ENCODE peak calls at places on chromosomes 6 and 20, in six cellular contexts. One of them, this sample, is unnamed.
A peak's percentile ranks its signal among the peaks of the same experiment; 100 is the strongest.

GRCh38 chr6:89079611-89080213 is 839 bp upstream of the PNRC1 start:
- DNase-seq in neural progenitor cell: peak; percentile 56
- DNase-seq in CD8-positive, alpha-beta memory T cell: peak; percentile 80
- DNase-seq in hepatocyte: peak; percentile 69
- DNase-seq in adrenal gland: peak; percentile 86
- DNase-seq in right cardiac atrium: peak; percentile 74
- DNase-seq in this sample: no peak

GRCh38 chr20:4366076-4366475 is 350.7 kb upstream of the RNF24 start:
- DNase-seq in right cardiac atrium: no peak
- DNase-seq in adrenal gland: no peak
- DNase-seq in CD8-positive, alpha-beta memory T cell: no peak
- DNase-seq in neural progenitor cell: no peak
- DNase-seq in hepatocyte: no peak
- DNase-seq in this sample: no peak

GRCh38 chr6:42320762-42321161 is 103.1 kb upstream of the MRPS10 start:
- DNase-seq in hepatocyte: no peak
- DNase-seq in adrenal gland: no peak
- DNase-seq in CD8-positive, alpha-beta memory T cell: no peak
- DNase-seq in neural progenitor cell: no peak
- DNase-seq in right cardiac atrium: no peak
- DNase-seq in this sample: no peak

GRCh38 chr20:39903806-39904205 is 785.2 kb downstream of the MAFB start:
- DNase-seq in CD8-positive, alpha-beta memory T cell: no peak
- DNase-seq in adrenal gland: no peak
- DNase-seq in right cardiac atrium: no peak
- DNase-seq in neural progenitor cell: no peak
- DNase-seq in hepatocyte: no peak
- DNase-seq in this sample: no peak

GRCh38 chr6:82251942-82252341 is 4.4 kb upstream of the IBTK start:
- DNase-seq in CD8-positive, alpha-beta memory T cell: peak; percentile 4
- DNase-seq in neural progenitor cell: peak; percentile 70
- DNase-seq in adrenal gland: no peak
- DNase-seq in right cardiac atrium: no peak
- DNase-seq in hepatocyte: peak; percentile 66
- DNase-seq in this sample: no peak

GRCh38 chr6:38570750-38571149 is 69.0 kb downstream of the BTBD9 start:
- DNase-seq in neural progenitor cell: no peak
- DNase-seq in adrenal gland: no peak
- DNase-seq in right cardiac atrium: no peak
- DNase-seq in CD8-positive, alpha-beta memory T cell: no peak
- DNase-seq in hepatocyte: peak; percentile 16
- DNase-seq in this sample: no peak

GRCh38 chr20:35604444-35604750 is 11.2 kb upstream of the SPAG4 start:
- DNase-seq in right cardiac atrium: no peak
- DNase-seq in neural progenitor cell: peak; percentile 61
- DNase-seq in adrenal gland: no peak
- DNase-seq in CD8-positive, alpha-beta memory T cell: no peak
- DNase-seq in hepatocyte: no peak
- DNase-seq in this sample: peak; percentile 43

GRCh38 chr6:24702720-24703282 is 16.2 kb downstream of the C6orf62 start:
- DNase-seq in adrenal gland: no peak
- DNase-seq in neural progenitor cell: no peak
- DNase-seq in right cardiac atrium: no peak
- DNase-seq in hepatocyte: no peak
- DNase-seq in CD8-positive, alpha-beta memory T cell: no peak
- DNase-seq in this sample: no peak

GRCh38 chr6:154488802-154489437 is 21.6 kb downstream of the CNKSR3 start:
- DNase-seq in hepatocyte: no peak
- DNase-seq in right cardiac atrium: no peak
- DNase-seq in neural progenitor cell: no peak
- DNase-seq in CD8-positive, alpha-beta memory T cell: no peak
- DNase-seq in adrenal gland: no peak
- DNase-seq in this sample: peak; percentile 62

GRCh38 chr6:16757332-16757731 is 3.9 kb downstream of the ATXN1 start:
- DNase-seq in adrenal gland: no peak
- DNase-seq in right cardiac atrium: no peak
- DNase-seq in hepatocyte: no peak
- DNase-seq in neural progenitor cell: no peak
- DNase-seq in CD8-positive, alpha-beta memory T cell: no peak
- DNase-seq in this sample: no peak

GRCh38 chr20:60581606-60582005 is 623.4 kb downstream of the CDH26 start:
- DNase-seq in hepatocyte: no peak
- DNase-seq in neural progenitor cell: no peak
- DNase-seq in adrenal gland: no peak
- DNase-seq in right cardiac atrium: no peak
- DNase-seq in CD8-positive, alpha-beta memory T cell: no peak
- DNase-seq in this sample: no peak

GRCh38 chr20:60586417-60587105 is 628.3 kb downstream of the CDH26 start:
- DNase-seq in hepatocyte: no peak
- DNase-seq in CD8-positive, alpha-beta memory T cell: no peak
- DNase-seq in adrenal gland: no peak
- DNase-seq in neural progenitor cell: no peak
- DNase-seq in right cardiac atrium: peak; percentile 87
- DNase-seq in this sample: no peak

GRCh38 chr20:60579941-60580515 is 621.8 kb downstream of the CDH26 start:
- DNase-seq in neural progenitor cell: no peak
- DNase-seq in CD8-positive, alpha-beta memory T cell: no peak
- DNase-seq in adrenal gland: no peak
- DNase-seq in hepatocyte: no peak
- DNase-seq in right cardiac atrium: no peak
- DNase-seq in this sample: no peak

GRCh38 chr20:60584221-60584620 is 626.0 kb downstream of the CDH26 start:
- DNase-seq in hepatocyte: no peak
- DNase-seq in neural progenitor cell: no peak
- DNase-seq in right cardiac atrium: no peak
- DNase-seq in adrenal gland: no peak
- DNase-seq in CD8-positive, alpha-beta memory T cell: no peak
- DNase-seq in this sample: no peak

DNA sequence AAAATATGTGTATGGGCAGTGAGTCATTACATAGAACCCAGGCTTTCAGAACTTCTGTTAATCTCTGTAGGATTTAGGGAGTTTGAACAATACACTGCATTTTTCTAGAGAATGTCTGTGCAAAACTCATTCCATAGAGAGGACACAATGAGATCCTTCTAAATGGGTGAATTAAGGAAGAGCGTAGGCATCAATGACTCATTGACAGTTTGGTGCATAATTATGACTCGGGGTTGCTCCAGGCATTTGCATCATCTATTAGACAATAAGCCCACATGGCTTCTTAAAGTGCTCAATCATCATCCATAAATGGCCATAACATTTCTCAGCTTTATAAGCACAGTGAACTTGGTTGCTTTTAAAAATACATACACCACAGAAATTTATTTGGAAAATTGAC is 625.5 kb downstream of the CDH26 start:
- DNase-seq in right cardiac atrium: no peak
- DNase-seq in CD8-positive, alpha-beta memory T cell: no peak
- DNase-seq in neural progenitor cell: no peak
- DNase-seq in adrenal gland: no peak
- DNase-seq in hepatocyte: no peak
- DNase-seq in this sample: no peak
- H3K27ac ChIP-seq in right cardiac atrium: no peak overlapping the region
- H3K27ac ChIP-seq in CD8-positive, alpha-beta memory T cell: no peak overlapping the region
- H3K27ac ChIP-seq in neural progenitor cell: no peak overlapping the region
- H3K27ac ChIP-seq in adrenal gland: no peak overlapping the region
- H3K27ac ChIP-seq in hepatocyte: no peak overlapping the region
- H3K27ac ChIP-seq in this sample: no peak overlapping the region

GRCh38 chr6:168221497-168222079 is 98.0 kb downstream of the DACT2 start:
- DNase-seq in hepatocyte: no peak
- DNase-seq in CD8-positive, alpha-beta memory T cell: no peak
- DNase-seq in adrenal gland: no peak
- DNase-seq in neural progenitor cell: no peak
- DNase-seq in right cardiac atrium: no peak
- DNase-seq in this sample: peak; percentile 88

GRCh38 chr6:168223755-168224154 is 95.8 kb downstream of the DACT2 start:
- DNase-seq in neural progenitor cell: no peak
- DNase-seq in right cardiac atrium: no peak
- DNase-seq in adrenal gland: no peak
- DNase-seq in CD8-positive, alpha-beta memory T cell: no peak
- DNase-seq in hepatocyte: no peak
- DNase-seq in this sample: no peak

GRCh38 chr6:168222261-168222660 is 97.3 kb downstream of the DACT2 start:
- DNase-seq in CD8-positive, alpha-beta memory T cell: no peak
- DNase-seq in adrenal gland: no peak
- DNase-seq in neural progenitor cell: no peak
- DNase-seq in hepatocyte: no peak
- DNase-seq in right cardiac atrium: no peak
- DNase-seq in this sample: no peak

GRCh38 chr6:168221000-168221399 is 98.6 kb downstream of the DACT2 start:
- DNase-seq in neural progenitor cell: no peak
- DNase-seq in right cardiac atrium: no peak
- DNase-seq in CD8-positive, alpha-beta memory T cell: no peak
- DNase-seq in hepatocyte: no peak
- DNase-seq in adrenal gland: no peak
- DNase-seq in this sample: no peak

DNA sequence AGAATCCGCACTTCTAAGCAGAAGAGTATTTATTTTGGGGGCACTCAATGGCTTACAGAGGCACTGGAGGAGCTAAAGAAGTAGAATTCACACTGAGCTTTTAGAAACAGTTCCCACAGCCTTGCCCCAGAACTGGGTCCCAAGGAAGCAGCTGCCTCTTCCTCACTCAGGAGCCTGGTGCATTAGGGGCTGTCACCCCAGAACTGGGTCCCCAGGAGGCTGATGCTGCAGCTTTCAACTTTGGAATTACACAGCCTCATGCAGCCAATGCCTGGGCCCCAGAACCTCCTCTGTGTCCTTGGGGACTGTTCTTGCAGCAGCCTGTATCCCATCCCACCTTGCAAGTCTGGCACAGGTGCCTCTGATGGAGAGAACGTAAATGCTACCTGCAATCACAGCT is 96.4 kb downstream of the DACT2 start:
- DNase-seq in adrenal gland: no peak
- DNase-seq in CD8-positive, alpha-beta memory T cell: no peak
- DNase-seq in hepatocyte: no peak
- DNase-seq in neural progenitor cell: no peak
- DNase-seq in right cardiac atrium: no peak
- DNase-seq in this sample: no peak
- H3K27me3 ChIP-seq in adrenal gland: no peaks in the 10 kb centered on the region
- H3K27me3 ChIP-seq in CD8-positive, alpha-beta memory T cell: no peaks in the 10 kb centered on the region
- H3K27me3 ChIP-seq in hepatocyte: no peaks in the 10 kb centered on the region
- H3K27me3 ChIP-seq in neural progenitor cell: no peaks in the 10 kb centered on the region
- H3K27me3 ChIP-seq in right cardiac atrium: no peaks in the 10 kb centered on the region
- H3K27me3 ChIP-seq in this sample: no peaks in the 10 kb centered on the region

GRCh38 chr20:38343107-38343797 is 3.0 kb upstream of the LBP start:
- DNase-seq in adrenal gland: peak; percentile 71
- DNase-seq in neural progenitor cell: no peak
- DNase-seq in hepatocyte: peak; percentile 27
- DNase-seq in right cardiac atrium: peak; percentile 85
- DNase-seq in CD8-positive, alpha-beta memory T cell: no peak
- DNase-seq in this sample: peak; percentile 68
- H3K27ac ChIP-seq in adrenal gland: no peak overlapping the region
- H3K27ac ChIP-seq in neural progenitor cell: peak overlapping the region; percentile 69
- H3K27ac ChIP-seq in hepatocyte: peak overlapping the region; percentile 41
- H3K27ac ChIP-seq in right cardiac atrium: peak overlapping the region; percentile 38
- H3K27ac ChIP-seq in CD8-positive, alpha-beta memory T cell: no peak overlapping the region
- H3K27ac ChIP-seq in this sample: peak overlapping the region; percentile 92

DNA sequence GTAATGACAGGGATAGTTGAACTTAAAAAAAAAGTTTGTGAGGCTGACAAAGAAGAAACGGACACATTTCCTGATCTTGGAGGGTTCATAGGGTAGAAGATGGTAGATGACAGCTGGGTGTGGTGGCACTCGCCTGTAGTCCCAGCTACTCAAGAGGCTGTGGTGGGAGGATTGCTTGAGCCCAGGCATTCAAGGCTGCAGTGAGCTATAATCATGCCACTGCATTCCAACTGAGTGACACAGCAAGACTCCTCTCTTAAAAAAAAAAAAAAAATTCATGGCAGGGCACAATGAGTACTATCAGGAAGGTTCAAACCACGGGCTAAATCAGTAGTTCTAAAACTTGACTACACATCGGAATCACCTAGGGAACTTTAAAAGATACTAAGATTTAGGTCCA is 2.0 kb upstream of the MICA start:
- DNase-seq in CD8-positive, alpha-beta memory T cell: no peak
- DNase-seq in hepatocyte: peak; percentile 55
- DNase-seq in right cardiac atrium: peak; percentile 62
- DNase-seq in adrenal gland: peak; percentile 88
- DNase-seq in neural progenitor cell: no peak
- DNase-seq in this sample: no peak
- H3K27me3 ChIP-seq in CD8-positive, alpha-beta memory T cell: no peaks in the 10 kb centered on the region
- H3K27me3 ChIP-seq in hepatocyte: no peaks in the 10 kb centered on the region
- H3K27me3 ChIP-seq in right cardiac atrium: no peaks in the 10 kb centered on the region
- H3K27me3 ChIP-seq in adrenal gland: no peaks in the 10 kb centered on the region
- H3K27me3 ChIP-seq in neural progenitor cell: peaks cover 34% of the 10 kb centered on the region
- H3K27me3 ChIP-seq in this sample: no peaks in the 10 kb centered on the region

GRCh38 chr20:32631916-32632460 is 41.8 kb downstream of the C20orf203 start:
- DNase-seq in hepatocyte: no peak
- DNase-seq in CD8-positive, alpha-beta memory T cell: no peak
- DNase-seq in neural progenitor cell: no peak
- DNase-seq in adrenal gland: no peak
- DNase-seq in right cardiac atrium: no peak
- DNase-seq in this sample: no peak
- H3K27ac ChIP-seq in hepatocyte: no peak overlapping the region
- H3K27ac ChIP-seq in CD8-positive, alpha-beta memory T cell: peak overlapping the region; percentile 51
- H3K27ac ChIP-seq in neural progenitor cell: no peak overlapping the region
- H3K27ac ChIP-seq in adrenal gland: no peak overlapping the region
- H3K27ac ChIP-seq in right cardiac atrium: no peak overlapping the region
- H3K27ac ChIP-seq in this sample: no peak overlapping the region

GRCh38 chr20:22428051-22428450 is 156.3 kb downstream of the FOXA2 start:
- DNase-seq in adrenal gland: no peak
- DNase-seq in hepatocyte: no peak
- DNase-seq in right cardiac atrium: no peak
- DNase-seq in neural progenitor cell: no peak
- DNase-seq in CD8-positive, alpha-beta memory T cell: no peak
- DNase-seq in this sample: no peak
- H3K27me3 ChIP-seq in adrenal gland: no peaks in the 10 kb centered on the region
- H3K27me3 ChIP-seq in hepatocyte: no peaks in the 10 kb centered on the region
- H3K27me3 ChIP-seq in right cardiac atrium: no peaks in the 10 kb centered on the region
- H3K27me3 ChIP-seq in neural progenitor cell: peaks cover 100% of the 10 kb centered on the region
- H3K27me3 ChIP-seq in CD8-positive, alpha-beta memory T cell: no peaks in the 10 kb centered on the region
- H3K27me3 ChIP-seq in this sample: no peaks in the 10 kb centered on the region

GRCh38 chr6:79712144-79712543 is 81.0 kb downstream of the SH3BGRL2 start:
- DNase-seq in right cardiac atrium: no peak
- DNase-seq in CD8-positive, alpha-beta memory T cell: no peak
- DNase-seq in neural progenitor cell: no peak
- DNase-seq in adrenal gland: no peak
- DNase-seq in hepatocyte: no peak
- DNase-seq in this sample: no peak
- H3K27ac ChIP-seq in right cardiac atrium: no peak overlapping the region
- H3K27ac ChIP-seq in CD8-positive, alpha-beta memory T cell: no peak overlapping the region
- H3K27ac ChIP-seq in neural progenitor cell: no peak overlapping the region
- H3K27ac ChIP-seq in adrenal gland: no peak overlapping the region
- H3K27ac ChIP-seq in hepatocyte: no peak overlapping the region
- H3K27ac ChIP-seq in this sample: no peak overlapping the region

This sample was measured in right lobe of liver.